ENCODE peak calls at places on chromosome 18, in ten cellular contexts. K, Z, Q, A, S, T, R, F, U and O are unnamed samples.

GRCh38 chr18:57087985-57088384 is 58.9 kb upstream of the BOD1L2 start:
- DNase-seq in K (no peak), Z (no peak), Q (no peak), A (no peak), S (no peak), T (no peak), R (no peak), F (peak; percentile 27), U (peak; percentile 77), O (no peak)

GRCh38 chr18:35466334-35466733 is 31.4 kb downstream of the INO80C start:
- DNase-seq in K (no peak), Z (no peak), Q (no peak), A (no peak), S (no peak), T (no peak), R (no peak), F (no peak), U (no peak), O (no peak)

GRCh38 chr18:56217406-56217805 is 421.0 kb downstream of the TXNL1 start:
- DNase-seq in K (no peak), Z (no peak), Q (no peak), A (peak; percentile 49), S (no peak), T (no peak), R (no peak), F (no peak), U (no peak), O (no peak)

GRCh38 chr18:57802166-57802868 is 798 bp downstream of the ATP8B1 start:
- DNase-seq in K (no peak), Z (no peak), Q (no peak), A (peak; percentile 62), S (no peak), T (no peak), R (no peak), F (no peak), U (no peak), O (peak; percentile 32)

GRCh38 chr18:76414936-76415621 is 80.0 kb downstream of the ZNF516 start:
- DNase-seq in K (no peak), Z (no peak), Q (peak; percentile 74), A (no peak), S (no peak), T (no peak), R (no peak), F (no peak), U (no peak), O (no peak)

GRCh38 chr18:3710712-3711269 is 260.8 kb downstream of the TGIF1 start:
- DNase-seq in K (peak; percentile 39), Z (no peak), Q (no peak), A (peak; percentile 45), S (no peak), T (peak; percentile 20), R (no peak), F (no peak), U (peak; percentile 80), O (peak; percentile 26)

GRCh38 chr18:46477425-46478011 is 179.5 kb downstream of the LOXHD1 start:
- DNase-seq in K (no peak), Z (no peak), Q (no peak), A (no peak), S (no peak), T (no peak), R (no peak), F (no peak), U (no peak), O (no peak)

GRCh38 chr18:28080876-28081300 is 96.0 kb downstream of the CDH2 start:
- DNase-seq in K (peak; percentile 34), Z (no peak), Q (no peak), A (no peak), S (no peak), T (peak; percentile 74), R (no peak), F (no peak), U (no peak), O (no peak)

GRCh38 chr18:39414009-39414700 is 1848.6 kb upstream of the CELF4 start:
- DNase-seq in K (peak; percentile 35), Z (no peak), Q (no peak), A (peak; percentile 1), S (no peak), T (no peak), R (no peak), F (peak; percentile 46), U (no peak), O (no peak)

GRCh38 chr18:3898866-3899613 is 449.1 kb downstream of the TGIF1 start:
- DNase-seq in K (no peak), Z (no peak), Q (no peak), A (no peak), S (no peak), T (no peak), R (no peak), F (no peak), U (no peak), O (no peak)

GRCh38 chr18:40935423-40935822 is 1019.6 kb upstream of the PIK3C3 start:
- DNase-seq in K (no peak), Z (no peak), Q (peak; percentile 6), A (no peak), S (no peak), T (peak; percentile 0), R (peak; percentile 7), F (peak; percentile 0), U (no peak), O (peak; percentile 25)

GRCh38 chr18:61896767-61897166 is 4.0 kb upstream of the RNF152 start:
- DNase-seq in K (peak; percentile 80), Z (no peak), Q (peak; percentile 57), A (peak; percentile 92), S (no peak), T (no peak), R (no peak), F (peak; percentile 93), U (no peak), O (no peak)

GRCh38 chr18:72840109-72840508 is 27.7 kb downstream of the NETO1 start:
- DNase-seq in K (no peak), Z (no peak), Q (no peak), A (no peak), S (no peak), T (no peak), R (no peak), F (no peak), U (no peak), O (no peak)

GRCh38 chr18:4017479-4017878 is 437.6 kb downstream of the DLGAP1 start:
- DNase-seq in K (no peak), Z (no peak), Q (peak; percentile 49), A (no peak), S (peak; percentile 10), T (peak; percentile 69), R (peak; percentile 40), F (peak; percentile 17), U (peak; percentile 53), O (peak; percentile 15)

DNA sequence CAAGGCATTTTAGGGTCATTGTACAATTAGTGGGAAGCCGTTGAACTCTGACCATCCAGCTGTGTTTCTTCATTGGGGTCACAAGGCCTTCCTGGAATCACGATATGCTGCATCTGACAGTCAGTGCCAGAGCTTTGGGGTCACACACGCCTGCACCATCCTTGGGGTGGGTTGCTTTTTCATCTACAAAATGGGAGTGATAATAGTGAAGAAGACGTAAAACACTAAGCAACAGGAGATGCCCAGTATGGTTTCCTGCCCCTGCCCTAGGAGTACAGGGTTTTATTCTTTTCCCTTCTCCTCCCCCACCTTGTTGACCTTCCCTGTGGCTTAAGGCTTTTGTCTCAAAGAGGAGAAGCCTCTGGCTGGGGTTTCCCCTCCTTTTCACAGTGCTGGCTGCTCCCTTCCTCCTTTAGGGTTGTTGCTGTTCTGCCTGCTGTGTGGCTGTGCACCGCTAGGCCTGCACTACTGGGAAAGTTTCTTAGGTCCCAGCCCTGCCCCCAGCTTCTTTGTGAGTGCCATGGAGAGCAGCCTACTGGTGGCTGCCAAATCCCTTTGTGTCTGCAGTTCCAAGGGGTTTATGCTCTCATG is 245.6 kb downstream of the TPGS2 start:
- DNase-seq in K (no peak), Z (no peak), Q (no peak), A (no peak), S (no peak), T (no peak), R (no peak), F (no peak), U (no peak), O (peak; percentile 24)
- TF ChIP-seq CTCF in K (no peak), Z (no peak), Q (no peak), A (no peak), S (no peak), T (no peak), R (no peak), F (no peak), U (no peak), O (no peak)

GRCh38 chr18:63878343-63878742 is 9.2 kb upstream of the SERPINB2 start:
- DNase-seq in K (peak; percentile 41), Z (no peak), Q (no peak), A (no peak), S (no peak), T (no peak), R (no peak), F (no peak), U (no peak), O (no peak)

GRCh38 chr18:63879684-63880083 is 7.8 kb upstream of the SERPINB2 start:
- DNase-seq in K (peak; percentile 79), Z (no peak), Q (no peak), A (no peak), S (no peak), T (no peak), R (no peak), F (no peak), U (no peak), O (no peak)

GRCh38 chr18:63881851-63882250 is 5.7 kb upstream of the SERPINB2 start:
- DNase-seq in K (peak; percentile 64), Z (no peak), Q (no peak), A (no peak), S (no peak), T (no peak), R (no peak), F (peak; percentile 66), U (no peak), O (no peak)

GRCh38 chr18:63882333-63883141 is 5.0 kb upstream of the SERPINB2 start:
- DNase-seq in K (peak; percentile 99), Z (no peak), Q (peak; percentile 58), A (peak; percentile 32), S (no peak), T (no peak), R (no peak), F (peak; percentile 79), U (peak; percentile 88), O (no peak)

GRCh38 chr18:63878982-63879381 is 8.5 kb upstream of the SERPINB2 start:
- DNase-seq in K (peak; percentile 55), Z (no peak), Q (no peak), A (no peak), S (no peak), T (no peak), R (no peak), F (no peak), U (no peak), O (no peak)
- TF ChIP-seq CTCF in K (no peak), Z (no peak), Q (no peak), A (no peak), S (no peak), T (no peak), R (no peak), F (no peak), U (no peak), O (no peak)

GRCh38 chr18:33184918-33185317 is 255.6 kb downstream of the CCDC178 start:
- DNase-seq in K (no peak), Z (no peak), Q (no peak), A (no peak), S (no peak), T (no peak), R (no peak), F (no peak), U (no peak), O (no peak)
- TF ChIP-seq CTCF in K (no peak), Z (peak; percentile 13), Q (no peak), A (no peak), S (peak; percentile 4), T (peak; percentile 25), R (no peak), F (no peak), U (peak; percentile 58), O (peak; percentile 42)

GRCh38 chr18:459801-460200 is 40.7 kb downstream of the COLEC12 start:
- DNase-seq in K (peak; percentile 28), Z (no peak), Q (no peak), A (peak; percentile 2), S (no peak), T (no peak), R (no peak), F (no peak), U (no peak), O (no peak)
- TF ChIP-seq CTCF in K (no peak), Z (no peak), Q (no peak), A (no peak), S (no peak), T (no peak), R (no peak), F (no peak), U (no peak), O (no peak)